ENCODE peak calls at places on chromosomes 6 and 20, in seven cellular contexts. A is prostate gland, Q is breast epithelium, F is transverse colon, L is sigmoid colon, U is HCT116, B is HepG2. N is an unnamed sample.

GRCh38 chr6:31161216-31162126 is 3.1 kb downstream of the TCF19 start:
- DNase-seq in A (no peak), Q (no peak), F (no peak), L (no peak), U (no peak), B (no peak), N (no peak)

GRCh38 chr20:64027981-64028685 is 7.8 kb upstream of the C20orf204 start:
- DNase-seq in A (no peak), Q (no peak), F (peak), L (peak), U (no peak), B (no peak), N (no peak)

GRCh38 chr6:46035242-46035641 is 19.6 kb upstream of the CLIC5 start:
- DNase-seq in A (no peak), Q (no peak), F (no peak), L (no peak), U (no peak), B (no peak), N (no peak)

GRCh38 chr20:25525857-25526256 is 59.5 kb downstream of the NINL start:
- DNase-seq in A (no peak), Q (no peak), F (no peak), L (no peak), U (no peak), B (peak), N (no peak)

GRCh38 chr6:81933089-81933488 is 180.6 kb upstream of the TENT5A start:
- DNase-seq in A (no peak), Q (no peak), F (no peak), L (no peak), U (no peak), B (no peak), N (no peak)

GRCh38 chr6:140079328-140079727 is 704.9 kb upstream of the CITED2 start:
- DNase-seq in A (no peak), Q (no peak), F (no peak), L (no peak), U (no peak), B (no peak), N (peak)

GRCh38 chr6:167744681-167745659 is 81.7 kb upstream of the AFDN start:
- DNase-seq in A (no peak), Q (no peak), F (no peak), L (peak), U (no peak), B (no peak), N (peak)

GRCh38 chr20:21048841-21049273 is 57.3 kb downstream of the LINC00237 start:
- DNase-seq in A (no peak), Q (no peak), F (peak), L (no peak), U (peak), B (peak), N (peak)

GRCh38 chr6:125486881-125487280 is 185.1 kb upstream of the HDDC2 start:
- DNase-seq in A (no peak), Q (no peak), F (no peak), L (no peak), U (no peak), B (no peak), N (no peak)

GRCh38 chr6:56079761-56080540 is 167.4 kb downstream of the COL21A1 start:
- DNase-seq in A (no peak), Q (no peak), F (no peak), L (no peak), U (no peak), B (no peak), N (no peak)

GRCh38 chr6:169251822-169252804 is 1.5 kb downstream of the THBS2 start:
- DNase-seq in A (no peak), Q (no peak), F (no peak), L (no peak), U (no peak), B (no peak), N (peak)

GRCh38 chr6:100663219-100663863 is 198.6 kb upstream of the SIM1 start:
- DNase-seq in A (no peak), Q (no peak), F (no peak), L (no peak), U (no peak), B (peak), N (no peak)

GRCh38 chr20:10171864-10172751 is 46.5 kb upstream of the SNAP25 start:
- DNase-seq in A (peak), Q (no peak), F (peak), L (peak), U (no peak), B (no peak), N (peak)

GRCh38 chr6:11120273-11121005 is 8.9 kb upstream of the ERVFRD-1 start:
- DNase-seq in A (no peak), Q (no peak), F (no peak), L (no peak), U (no peak), B (no peak), N (no peak)

GRCh38 chr20:56957737-56958553 is 308.5 kb downstream of the BMP7 start:
- DNase-seq in A (no peak), Q (no peak), F (no peak), L (no peak), U (no peak), B (no peak), N (no peak)

GRCh38 chr20:32560989-32561830 is 23.9 kb downstream of the NOL4L start:
- DNase-seq in A (no peak), Q (no peak), F (no peak), L (no peak), U (no peak), B (no peak), N (no peak)

GRCh38 chr6:14172575-14172974 is 55.0 kb downstream of the CD83 start:
- DNase-seq in A (no peak), Q (no peak), F (no peak), L (no peak), U (no peak), B (no peak), N (no peak)

GRCh38 chr20:58753929-58754551 is 61.4 kb downstream of the NPEPL1 start:
- DNase-seq in A (no peak), Q (no peak), F (no peak), L (no peak), U (no peak), B (no peak), N (peak)

GRCh38 chr6:165821754-165822153 is 158.7 kb upstream of the PDE10A start:
- DNase-seq in A (no peak), Q (no peak), F (no peak), L (no peak), U (peak), B (no peak), N (no peak)

GRCh38 chr20:24736844-24737211 is 212.2 kb upstream of the CST7 start:
- DNase-seq in A (no peak), Q (no peak), F (no peak), L (no peak), U (no peak), B (no peak), N (no peak)

GRCh38 chr20:52105573-52106422 is 85.8 kb downstream of the ZFP64 start:
- DNase-seq in A (peak), Q (peak), F (no peak), L (no peak), U (no peak), B (no peak), N (no peak)

GRCh38 chr6:157715766-157716171 is 107.3 kb upstream of the SNX9 start:
- DNase-seq in A (no peak), Q (peak), F (peak), L (peak), U (no peak), B (no peak), N (no peak)

GRCh38 chr6:120965814-120966213 is 368.5 kb downstream of the TBC1D32 start:
- DNase-seq in A (no peak), Q (no peak), F (no peak), L (no peak), U (peak), B (no peak), N (no peak)

GRCh38 chr6:25324076-25324762 is 45.0 kb downstream of the CARMIL1 start:
- DNase-seq in A (no peak), Q (no peak), F (no peak), L (no peak), U (no peak), B (no peak), N (no peak)

GRCh38 chr6:16948376-16948775 is 153.5 kb upstream of the STMND1 start:
- DNase-seq in A (no peak), Q (no peak), F (no peak), L (no peak), U (no peak), B (no peak), N (no peak)

GRCh38 chr20:4153251-4153650 is 137.9 kb upstream of the RNF24 start:
- DNase-seq in A (no peak), Q (no peak), F (peak), L (peak), U (no peak), B (no peak), N (peak)

GRCh38 chr20:11168026-11168425 is 494.2 kb upstream of the JAG1 start:
- DNase-seq in A (no peak), Q (no peak), F (no peak), L (no peak), U (no peak), B (no peak), N (no peak)

GRCh38 chr6:42101186-42101657 is 41.2 kb downstream of the C6orf132 start:
- DNase-seq in A (peak), Q (peak), F (peak), L (peak), U (no peak), B (peak), N (peak)

GRCh38 chr6:121274896-121275295 is 59.4 kb downstream of the TBC1D32 start:
- DNase-seq in A (no peak), Q (no peak), F (no peak), L (no peak), U (no peak), B (no peak), N (no peak)

GRCh38 chr20:62555642-62556420 is 80.0 kb upstream of the GATA5 start:
- DNase-seq in A (no peak), Q (no peak), F (no peak), L (no peak), U (no peak), B (peak), N (no peak)

GRCh38 chr6:157804448-157805327 is 18.4 kb upstream of the SNX9 start:
- DNase-seq in A (no peak), Q (no peak), F (no peak), L (no peak), U (no peak), B (no peak), N (no peak)

GRCh38 chr20:44586986-44587980 is 4.9 kb downstream of the PKIG start:
- DNase-seq in A (no peak), Q (no peak), F (no peak), L (no peak), U (no peak), B (no peak), N (no peak)

GRCh38 chr20:44584103-44584690 is 1.8 kb downstream of the PKIG start:
- DNase-seq in A (no peak), Q (no peak), F (no peak), L (no peak), U (no peak), B (no peak), N (no peak)

GRCh38 chr20:44586289-44586911 is 4.0 kb downstream of the PKIG start:
- DNase-seq in A (no peak), Q (no peak), F (peak), L (no peak), U (no peak), B (no peak), N (no peak)

GRCh38 chr20:44583179-44583578 is 800 bp downstream of the PKIG start:
- DNase-seq in A (no peak), Q (no peak), F (no peak), L (no peak), U (no peak), B (no peak), N (no peak)

DNA sequence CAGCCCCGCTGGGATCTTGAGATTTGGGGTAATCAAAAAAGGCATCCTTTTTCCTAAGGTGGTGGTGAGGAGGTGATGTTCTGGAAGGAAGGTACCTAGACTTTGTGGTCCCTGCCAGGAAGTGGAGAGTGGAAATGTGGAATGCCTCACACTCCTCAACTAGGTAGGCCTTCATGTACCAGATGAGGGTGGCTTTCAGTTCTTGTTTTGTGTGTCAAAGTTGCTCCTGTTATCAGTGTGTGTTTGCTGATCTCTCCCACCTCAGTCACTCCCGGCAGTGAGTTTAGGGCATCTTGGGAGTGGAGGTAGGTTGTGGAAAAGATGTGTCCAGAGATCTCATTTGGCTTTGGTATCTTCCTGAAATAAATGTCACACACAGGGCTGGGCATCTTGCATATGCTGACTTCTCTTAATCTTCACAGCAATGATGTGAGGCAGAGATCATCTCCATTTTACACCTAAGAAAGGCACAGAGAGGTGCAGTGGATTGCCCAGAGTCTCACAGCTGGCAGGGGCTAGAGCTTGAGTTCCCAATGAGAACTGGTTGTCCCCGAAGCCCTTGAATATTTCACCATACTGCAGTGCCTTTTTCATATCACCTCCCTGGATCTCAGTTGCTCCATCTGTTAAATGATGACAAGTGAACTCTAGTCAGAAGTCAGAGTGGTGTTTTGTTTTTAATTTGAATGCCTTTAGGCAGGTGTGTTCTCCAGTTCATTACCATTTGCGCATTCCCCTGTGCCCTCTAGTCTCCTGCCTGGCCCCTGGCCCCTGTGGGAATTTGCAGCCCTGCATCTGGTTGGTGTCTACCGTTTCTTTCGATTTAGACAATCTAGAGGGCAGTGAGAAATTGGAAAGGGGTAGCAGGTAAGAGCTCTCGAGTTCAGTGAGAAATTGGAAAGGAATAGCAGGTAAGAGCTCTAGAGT is 2.9 kb downstream of the PKIG start:
- DNase-seq in A (no peak), Q (no peak), F (no peak), L (no peak), U (no peak), B (no peak), N (no peak)
- H3K4me3 ChIP-seq in A (no peak), Q (peak), F (no peak), L (no peak), U (no peak), B (no peak), N (peak)

GRCh38 chr20:38927902-38928578 is 1.8 kb downstream of the FAM83D start:
- DNase-seq in A (peak), Q (no peak), F (peak), L (no peak), U (no peak), B (no peak), N (no peak)
- TF ChIP-seq POLR2A in A (no peak), Q (no peak), F (no peak), L (no peak), U (no peak), B (no peak), N (no peak)

GRCh38 chr6:35401514-35401913 is 50.6 kb upstream of the FANCE start:
- DNase-seq in A (no peak), Q (no peak), F (no peak), L (no peak), U (no peak), B (no peak), N (peak)
- TF ChIP-seq POLR2AphosphoS5 in A (no peak), Q (no peak), F (no peak), L (no peak), U (no peak), B (no peak), N (peak)

DNA sequence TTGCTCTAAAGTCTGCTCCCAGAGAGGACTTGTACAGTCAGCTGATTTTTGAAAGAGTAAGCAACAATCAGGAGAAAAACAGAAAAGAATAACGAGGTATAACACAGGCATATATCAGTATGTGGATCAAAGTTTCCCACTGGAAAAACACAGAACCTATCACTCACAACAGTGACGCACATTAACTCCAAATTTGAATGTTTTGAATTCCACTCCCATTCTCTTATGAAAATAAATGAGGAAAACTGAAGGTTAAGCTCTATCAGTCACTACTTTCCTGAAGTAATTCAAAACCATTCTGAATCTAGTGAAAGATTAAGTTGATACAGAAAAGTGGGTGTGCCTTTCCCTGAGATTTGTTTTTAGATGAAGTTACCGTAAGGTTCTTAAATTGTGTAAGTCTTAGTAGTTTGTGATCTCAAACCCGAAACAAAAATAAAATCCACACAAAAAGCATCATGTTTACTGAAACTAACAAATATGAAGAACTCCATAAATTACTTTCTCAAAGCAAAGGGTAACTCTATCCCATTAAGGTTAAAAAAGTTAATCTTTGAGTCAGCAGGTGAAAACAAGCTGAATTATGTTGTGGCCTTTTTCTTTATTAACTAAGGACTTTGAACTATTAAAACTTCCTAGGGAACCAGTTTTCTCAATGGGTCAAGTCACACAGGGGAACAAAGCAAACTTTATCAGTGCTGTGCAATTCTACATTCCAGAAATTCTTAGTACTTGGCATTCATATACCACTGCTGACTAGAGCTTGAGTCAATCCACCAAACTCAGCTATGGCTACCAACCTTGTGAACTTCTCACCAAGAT is 115.7 kb downstream of the OGFRL1 start:
- DNase-seq in A (no peak), Q (no peak), F (no peak), L (no peak), U (peak), B (peak), N (no peak)
- H3K4me3 ChIP-seq in A (no peak), Q (peak), F (no peak), L (no peak), U (no peak), B (no peak), N (no peak)

GRCh38 chr20:22381812-22382416 is 202.5 kb downstream of the FOXA2 start:
- DNase-seq in A (no peak), Q (no peak), F (no peak), L (no peak), U (no peak), B (no peak), N (no peak)
- TF ChIP-seq POLR2A in A (no peak), Q (no peak), F (no peak), L (no peak), U (no peak), B (no peak), N (no peak)

GRCh38 chr6:148972481-148972880 is 225.7 kb downstream of the UST start:
- DNase-seq in A (peak), Q (peak), F (peak), L (no peak), U (peak), B (peak), N (peak)
- TF ChIP-seq POLR2AphosphoS5 in A (no peak), Q (no peak), F (peak), L (no peak), U (no peak), B (no peak), N (no peak)

DNA sequence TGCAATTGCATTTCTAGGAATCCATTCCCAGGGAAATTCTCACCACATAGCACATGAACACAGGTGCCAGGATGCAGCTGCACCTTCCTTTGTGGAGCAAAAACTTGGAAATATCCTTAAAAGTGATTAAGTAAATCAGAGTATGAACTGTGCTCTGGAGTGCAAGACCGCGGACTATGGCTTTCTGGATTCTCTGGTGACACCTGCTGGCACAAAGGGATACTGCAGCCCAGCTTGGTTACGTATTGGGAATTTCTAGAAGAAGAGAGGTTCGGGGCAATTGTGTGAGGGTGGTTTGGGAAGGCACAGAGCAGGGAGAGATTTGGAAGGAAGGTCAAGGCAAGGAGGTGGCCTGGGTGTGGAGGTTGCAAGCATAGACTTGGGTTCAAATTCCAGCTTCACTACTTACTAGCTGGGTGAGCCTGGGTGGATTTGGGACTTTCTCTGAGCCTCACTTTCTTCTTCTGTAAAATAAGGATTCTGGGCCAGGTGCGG is 15.9 kb upstream of the PEDS1 start:
- DNase-seq in A (peak), Q (peak), F (peak), L (peak), U (no peak), B (peak), N (peak)
- H3K4me3 ChIP-seq in A (no peak), Q (no peak), F (no peak), L (no peak), U (no peak), B (no peak), N (no peak)

DNA sequence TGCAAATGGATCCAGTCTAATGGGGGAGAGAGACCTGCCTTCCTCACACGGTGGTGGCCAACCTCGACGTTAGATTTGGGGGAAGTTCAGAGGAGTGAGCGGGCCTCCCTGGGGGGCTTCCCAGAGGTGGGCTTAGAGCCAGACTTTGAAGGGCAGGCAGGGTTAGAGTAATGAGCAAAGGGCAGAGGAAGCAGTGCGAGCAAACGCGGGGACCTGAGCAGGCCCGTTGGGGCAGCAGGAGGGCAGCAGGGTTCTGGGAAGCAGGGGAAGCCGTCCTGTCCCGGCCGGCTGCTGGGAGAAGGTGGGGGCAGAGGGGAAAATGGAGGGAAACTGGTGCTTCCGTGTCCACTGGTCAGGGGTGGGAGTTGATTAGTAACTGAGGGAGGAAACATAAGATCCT is 212.7 kb upstream of the QKI start:
- DNase-seq in A (no peak), Q (no peak), F (no peak), L (no peak), U (no peak), B (no peak), N (no peak)
- TF ChIP-seq POLR2A in A (no peak), Q (no peak), F (no peak), L (no peak), U (no peak), B (no peak), N (no peak)